ENCODE peak calls at places on chromosomes 6 and 20, in nine cellular contexts. One of them, this sample, is unnamed.

GRCh38 chr6:87276624-87277023 is 45.8 kb upstream of the SMIM8 start:
- DNase-seq in RWPE2: no peak
- DNase-seq in fibroblast of mammary gland: no peak
- DNase-seq in astrocyte of the cerebellum: no peak
- DNase-seq in body of pancreas: no peak
- DNase-seq in COR-L47: no peak
- DNase-seq in dorsolateral prefrontal cortex: no peak
- DNase-seq in T-cell: no peak
- DNase-seq in HFFc6: no peak
- DNase-seq in this sample: no peak

GRCh38 chr6:16591681-16592549 is 169.3 kb downstream of the ATXN1 start:
- DNase-seq in dorsolateral prefrontal cortex: no peak
- DNase-seq in RWPE2: no peak
- DNase-seq in astrocyte of the cerebellum: no peak
- DNase-seq in body of pancreas: no peak
- DNase-seq in COR-L47: no peak
- DNase-seq in fibroblast of mammary gland: peak
- DNase-seq in HFFc6: no peak
- DNase-seq in T-cell: no peak
- DNase-seq in this sample: no peak

GRCh38 chr6:33958208-33958862 is 154.5 kb upstream of the MLN start:
- DNase-seq in fibroblast of mammary gland: peak
- DNase-seq in RWPE2: no peak
- DNase-seq in dorsolateral prefrontal cortex: peak
- DNase-seq in T-cell: no peak
- DNase-seq in HFFc6: no peak
- DNase-seq in body of pancreas: no peak
- DNase-seq in astrocyte of the cerebellum: no peak
- DNase-seq in COR-L47: peak
- DNase-seq in this sample: no peak

GRCh38 chr6:90364846-90365401 is 68.3 kb upstream of the BACH2 start:
- DNase-seq in T-cell: no peak
- DNase-seq in dorsolateral prefrontal cortex: no peak
- DNase-seq in fibroblast of mammary gland: no peak
- DNase-seq in astrocyte of the cerebellum: no peak
- DNase-seq in HFFc6: no peak
- DNase-seq in COR-L47: no peak
- DNase-seq in body of pancreas: no peak
- DNase-seq in RWPE2: no peak
- DNase-seq in this sample: no peak

GRCh38 chr20:15491564-15491963 is 1081.7 kb downstream of the KIF16B start:
- DNase-seq in T-cell: no peak
- DNase-seq in COR-L47: no peak
- DNase-seq in fibroblast of mammary gland: no peak
- DNase-seq in astrocyte of the cerebellum: no peak
- DNase-seq in HFFc6: no peak
- DNase-seq in dorsolateral prefrontal cortex: no peak
- DNase-seq in body of pancreas: no peak
- DNase-seq in RWPE2: no peak
- DNase-seq in this sample: no peak

GRCh38 chr6:158415666-158416065 is 103.4 kb downstream of the TULP4 start:
- DNase-seq in RWPE2: no peak
- DNase-seq in COR-L47: no peak
- DNase-seq in astrocyte of the cerebellum: no peak
- DNase-seq in fibroblast of mammary gland: no peak
- DNase-seq in dorsolateral prefrontal cortex: no peak
- DNase-seq in body of pancreas: no peak
- DNase-seq in T-cell: no peak
- DNase-seq in HFFc6: no peak
- DNase-seq in this sample: no peak

GRCh38 chr6:1263039-1263849 is 48.7 kb upstream of the FOXQ1 start:
- DNase-seq in COR-L47: no peak
- DNase-seq in RWPE2: no peak
- DNase-seq in fibroblast of mammary gland: no peak
- DNase-seq in T-cell: no peak
- DNase-seq in HFFc6: peak
- DNase-seq in body of pancreas: no peak
- DNase-seq in astrocyte of the cerebellum: no peak
- DNase-seq in dorsolateral prefrontal cortex: no peak
- DNase-seq in this sample: peak

GRCh38 chr6:92174398-92175073 is 1244.8 kb downstream of the EPHA7 start:
- DNase-seq in RWPE2: no peak
- DNase-seq in T-cell: no peak
- DNase-seq in HFFc6: no peak
- DNase-seq in COR-L47: no peak
- DNase-seq in body of pancreas: no peak
- DNase-seq in dorsolateral prefrontal cortex: no peak
- DNase-seq in fibroblast of mammary gland: no peak
- DNase-seq in astrocyte of the cerebellum: no peak
- DNase-seq in this sample: no peak

GRCh38 chr6:30047220-30047619 is 13.8 kb upstream of the POLR1H start:
- DNase-seq in RWPE2: no peak
- DNase-seq in body of pancreas: no peak
- DNase-seq in astrocyte of the cerebellum: no peak
- DNase-seq in HFFc6: no peak
- DNase-seq in fibroblast of mammary gland: no peak
- DNase-seq in T-cell: no peak
- DNase-seq in dorsolateral prefrontal cortex: no peak
- DNase-seq in COR-L47: no peak
- DNase-seq in this sample: no peak

GRCh38 chr20:34553366-34553867 is 5.1 kb upstream of the MAP1LC3A start:
- DNase-seq in astrocyte of the cerebellum: no peak
- DNase-seq in RWPE2: no peak
- DNase-seq in COR-L47: no peak
- DNase-seq in dorsolateral prefrontal cortex: no peak
- DNase-seq in T-cell: no peak
- DNase-seq in body of pancreas: peak
- DNase-seq in HFFc6: no peak
- DNase-seq in fibroblast of mammary gland: no peak
- DNase-seq in this sample: no peak